ENCODE peak calls at places on chromosome 6, in eight cellular contexts. One of them, this sample, is unnamed.

GRCh38 chr6:121630716-121631115 is 195.3 kb downstream of the GJA1 start:
- DNase-seq in adrenal gland: no peak
- DNase-seq in esophagus squamous epithelium: no peak
- DNase-seq in HepG2: no peak
- DNase-seq in tibial nerve: no peak
- DNase-seq in GM12878: no peak
- DNase-seq in heart left ventricle: no peak
- DNase-seq in IMR-90: no peak
- DNase-seq in this sample: no peak

GRCh38 chr6:144804246-144804790 is 519.2 kb downstream of the UTRN start:
- DNase-seq in IMR-90: peak; percentile 11
- DNase-seq in heart left ventricle: no peak
- DNase-seq in esophagus squamous epithelium: no peak
- DNase-seq in tibial nerve: no peak
- DNase-seq in adrenal gland: no peak
- DNase-seq in GM12878: no peak
- DNase-seq in HepG2: no peak
- DNase-seq in this sample: no peak

GRCh38 chr6:157490870-157491269 is 109.9 kb downstream of the ZDHHC14 start:
- DNase-seq in adrenal gland: no peak
- DNase-seq in esophagus squamous epithelium: no peak
- DNase-seq in HepG2: no peak
- DNase-seq in IMR-90: no peak
- DNase-seq in GM12878: no peak
- DNase-seq in tibial nerve: no peak
- DNase-seq in heart left ventricle: no peak
- DNase-seq in this sample: no peak

GRCh38 chr6:99151634-99152344 is 197.7 kb downstream of the FAXC start:
- DNase-seq in adrenal gland: no peak
- DNase-seq in heart left ventricle: no peak
- DNase-seq in esophagus squamous epithelium: no peak
- DNase-seq in tibial nerve: no peak
- DNase-seq in IMR-90: peak; percentile 28
- DNase-seq in GM12878: peak; percentile 4
- DNase-seq in HepG2: peak; percentile 23
- DNase-seq in this sample: no peak

GRCh38 chr6:127547215-127547614 is 28.1 kb upstream of the MTCL3 start:
- DNase-seq in tibial nerve: no peak
- DNase-seq in GM12878: no peak
- DNase-seq in heart left ventricle: no peak
- DNase-seq in HepG2: no peak
- DNase-seq in esophagus squamous epithelium: no peak
- DNase-seq in adrenal gland: no peak
- DNase-seq in IMR-90: no peak
- DNase-seq in this sample: no peak

GRCh38 chr6:54308677-54309315 is 555 bp downstream of the TINAG start:
- DNase-seq in adrenal gland: no peak
- DNase-seq in GM12878: no peak
- DNase-seq in HepG2: no peak
- DNase-seq in tibial nerve: no peak
- DNase-seq in heart left ventricle: no peak
- DNase-seq in IMR-90: no peak
- DNase-seq in esophagus squamous epithelium: no peak
- DNase-seq in this sample: no peak

GRCh38 chr6:41177287-41177686 is 14.4 kb upstream of the TREM2 start:
- DNase-seq in esophagus squamous epithelium: no peak
- DNase-seq in heart left ventricle: no peak
- DNase-seq in GM12878: no peak
- DNase-seq in adrenal gland: no peak
- DNase-seq in tibial nerve: no peak
- DNase-seq in HepG2: no peak
- DNase-seq in IMR-90: no peak
- DNase-seq in this sample: no peak

GRCh38 chr6:63546697-63547096 is 25.6 kb upstream of the LOC128125822 start:
- DNase-seq in GM12878: no peak
- DNase-seq in esophagus squamous epithelium: no peak
- DNase-seq in adrenal gland: no peak
- DNase-seq in tibial nerve: no peak
- DNase-seq in heart left ventricle: no peak
- DNase-seq in HepG2: no peak
- DNase-seq in IMR-90: no peak
- DNase-seq in this sample: no peak

GRCh38 chr6:56742122-56742791 is 99.6 kb upstream of the DST start:
- DNase-seq in heart left ventricle: no peak
- DNase-seq in IMR-90: peak; percentile 43
- DNase-seq in esophagus squamous epithelium: no peak
- DNase-seq in adrenal gland: no peak
- DNase-seq in GM12878: no peak
- DNase-seq in tibial nerve: no peak
- DNase-seq in HepG2: peak; percentile 25
- DNase-seq in this sample: no peak

GRCh38 chr6:38391909-38392614 is 247.7 kb downstream of the BTBD9 start:
- DNase-seq in esophagus squamous epithelium: no peak
- DNase-seq in GM12878: no peak
- DNase-seq in heart left ventricle: no peak
- DNase-seq in tibial nerve: no peak
- DNase-seq in IMR-90: peak; percentile 37
- DNase-seq in adrenal gland: no peak
- DNase-seq in HepG2: no peak
- DNase-seq in this sample: no peak

GRCh38 chr6:12637960-12638641 is 78.5 kb upstream of the PHACTR1 start:
- DNase-seq in tibial nerve: no peak
- DNase-seq in heart left ventricle: peak; percentile 28
- DNase-seq in GM12878: peak; percentile 16
- DNase-seq in HepG2: peak; percentile 48
- DNase-seq in esophagus squamous epithelium: no peak
- DNase-seq in IMR-90: peak; percentile 31
- DNase-seq in adrenal gland: peak; percentile 25
- DNase-seq in this sample: no peak

GRCh38 chr6:143325379-143326140 is 124.9 kb downstream of the ADAT2 start:
- DNase-seq in GM12878: no peak
- DNase-seq in HepG2: no peak
- DNase-seq in esophagus squamous epithelium: no peak
- DNase-seq in tibial nerve: no peak
- DNase-seq in heart left ventricle: no peak
- DNase-seq in adrenal gland: no peak
- DNase-seq in IMR-90: peak; percentile 39
- DNase-seq in this sample: no peak

GRCh38 chr6:93886416-93886815 is 467.1 kb upstream of the EPHA7 start:
- DNase-seq in adrenal gland: no peak
- DNase-seq in esophagus squamous epithelium: no peak
- DNase-seq in HepG2: no peak
- DNase-seq in GM12878: no peak
- DNase-seq in IMR-90: no peak
- DNase-seq in tibial nerve: no peak
- DNase-seq in heart left ventricle: no peak
- DNase-seq in this sample: no peak

GRCh38 chr6:3573670-3574069 is 116.8 kb upstream of the SLC22A23 start:
- DNase-seq in HepG2: no peak
- DNase-seq in adrenal gland: no peak
- DNase-seq in esophagus squamous epithelium: no peak
- DNase-seq in GM12878: no peak
- DNase-seq in heart left ventricle: no peak
- DNase-seq in IMR-90: no peak
- DNase-seq in tibial nerve: no peak
- DNase-seq in this sample: no peak

DNA sequence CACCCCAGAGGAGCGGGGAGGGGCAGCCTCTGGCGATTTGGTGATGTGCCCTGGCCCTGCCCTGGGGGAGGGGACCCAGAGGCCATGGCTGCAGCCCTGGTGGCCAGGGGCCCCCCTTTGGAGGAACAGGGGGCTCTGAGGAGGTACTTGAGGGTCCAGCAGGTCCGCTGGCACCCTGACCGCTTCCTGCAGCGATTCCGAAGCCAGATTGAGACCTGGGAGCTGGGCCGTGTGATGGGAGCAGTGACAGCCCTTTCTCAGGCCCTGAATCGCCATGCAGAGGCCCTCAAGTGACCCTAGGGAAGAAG is 10.9 kb downstream of the NFKBIL1 start:
- DNase-seq in tibial nerve: no peak
- DNase-seq in HepG2: no peak
- DNase-seq in IMR-90: no peak
- DNase-seq in esophagus squamous epithelium: no peak
- DNase-seq in GM12878: no peak
- DNase-seq in heart left ventricle: no peak
- DNase-seq in adrenal gland: no peak
- DNase-seq in this sample: no peak
- H3K4me3 ChIP-seq in tibial nerve: no peak overlapping the region
- H3K4me3 ChIP-seq in HepG2: no peak overlapping the region
- H3K4me3 ChIP-seq in IMR-90: no peak overlapping the region
- H3K4me3 ChIP-seq in esophagus squamous epithelium: no peak overlapping the region
- H3K4me3 ChIP-seq in GM12878: peak overlapping the region; percentile 55
- H3K4me3 ChIP-seq in heart left ventricle: no peak overlapping the region
- H3K4me3 ChIP-seq in adrenal gland: no peak overlapping the region
- H3K4me3 ChIP-seq in this sample: no peak overlapping the region

GRCh38 chr6:45473121-45473967 is 95.6 kb upstream of the SUPT3H start:
- DNase-seq in GM12878: no peak
- DNase-seq in tibial nerve: no peak
- DNase-seq in HepG2: no peak
- DNase-seq in IMR-90: no peak
- DNase-seq in adrenal gland: no peak
- DNase-seq in heart left ventricle: no peak
- DNase-seq in esophagus squamous epithelium: no peak
- DNase-seq in this sample: no peak

GRCh38 chr6:45469708-45470107 is 92.0 kb upstream of the SUPT3H start:
- DNase-seq in heart left ventricle: no peak
- DNase-seq in HepG2: no peak
- DNase-seq in GM12878: no peak
- DNase-seq in IMR-90: no peak
- DNase-seq in adrenal gland: no peak
- DNase-seq in esophagus squamous epithelium: no peak
- DNase-seq in tibial nerve: no peak
- DNase-seq in this sample: no peak

GRCh38 chr6:45470131-45470738 is 92.5 kb upstream of the SUPT3H start:
- DNase-seq in IMR-90: no peak
- DNase-seq in adrenal gland: no peak
- DNase-seq in GM12878: no peak
- DNase-seq in HepG2: no peak
- DNase-seq in tibial nerve: no peak
- DNase-seq in esophagus squamous epithelium: no peak
- DNase-seq in heart left ventricle: no peak
- DNase-seq in this sample: no peak

GRCh38 chr6:45474376-45474775 is 96.6 kb upstream of the SUPT3H start:
- DNase-seq in esophagus squamous epithelium: no peak
- DNase-seq in tibial nerve: no peak
- DNase-seq in GM12878: no peak
- DNase-seq in adrenal gland: no peak
- DNase-seq in HepG2: no peak
- DNase-seq in IMR-90: peak; percentile 37
- DNase-seq in heart left ventricle: no peak
- DNase-seq in this sample: no peak

DNA sequence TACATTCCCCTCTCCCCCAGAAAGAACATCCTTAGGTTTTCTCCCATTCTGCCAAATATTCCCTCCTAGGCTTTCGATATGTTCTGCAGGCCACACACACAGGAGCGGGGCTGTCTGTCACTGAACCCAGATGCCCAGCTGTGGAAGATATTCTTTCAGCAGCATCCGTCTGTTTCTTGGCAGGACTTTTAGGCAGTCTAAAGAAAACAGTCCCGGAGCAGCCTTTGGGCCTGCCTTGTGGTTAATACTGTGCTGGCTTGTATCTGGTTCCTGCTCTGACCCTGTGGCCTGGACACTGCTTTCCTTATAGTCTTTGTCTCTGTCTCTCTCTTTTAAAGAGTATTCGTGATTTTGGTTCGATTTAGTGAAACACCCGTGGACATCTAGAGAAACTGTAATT is 94.6 kb upstream of the SUPT3H start:
- DNase-seq in HepG2: no peak
- DNase-seq in GM12878: no peak
- DNase-seq in adrenal gland: no peak
- DNase-seq in tibial nerve: peak; percentile 22
- DNase-seq in esophagus squamous epithelium: no peak
- DNase-seq in IMR-90: peak; percentile 51
- DNase-seq in heart left ventricle: peak; percentile 26
- DNase-seq in this sample: no peak
- TF ChIP-seq POLR2A in HepG2: no peak
- TF ChIP-seq POLR2A in GM12878: no peak
- TF ChIP-seq POLR2A in adrenal gland: no peak
- TF ChIP-seq POLR2A in tibial nerve: no peak
- TF ChIP-seq POLR2A in esophagus squamous epithelium: no peak
- TF ChIP-seq POLR2A in IMR-90: no peak
- TF ChIP-seq POLR2A in heart left ventricle: no peak
- TF ChIP-seq POLR2A in this sample: no peak

GRCh38 chr6:131876545-131876944 is 68.7 kb downstream of the ENPP1 start:
- DNase-seq in tibial nerve: no peak
- DNase-seq in adrenal gland: no peak
- DNase-seq in esophagus squamous epithelium: no peak
- DNase-seq in IMR-90: no peak
- DNase-seq in GM12878: no peak
- DNase-seq in HepG2: no peak
- DNase-seq in heart left ventricle: no peak
- DNase-seq in this sample: no peak

GRCh38 chr6:131875647-131876046 is 67.8 kb downstream of the ENPP1 start:
- DNase-seq in tibial nerve: no peak
- DNase-seq in esophagus squamous epithelium: no peak
- DNase-seq in heart left ventricle: no peak
- DNase-seq in IMR-90: no peak
- DNase-seq in GM12878: no peak
- DNase-seq in HepG2: no peak
- DNase-seq in adrenal gland: no peak
- DNase-seq in this sample: no peak

DNA sequence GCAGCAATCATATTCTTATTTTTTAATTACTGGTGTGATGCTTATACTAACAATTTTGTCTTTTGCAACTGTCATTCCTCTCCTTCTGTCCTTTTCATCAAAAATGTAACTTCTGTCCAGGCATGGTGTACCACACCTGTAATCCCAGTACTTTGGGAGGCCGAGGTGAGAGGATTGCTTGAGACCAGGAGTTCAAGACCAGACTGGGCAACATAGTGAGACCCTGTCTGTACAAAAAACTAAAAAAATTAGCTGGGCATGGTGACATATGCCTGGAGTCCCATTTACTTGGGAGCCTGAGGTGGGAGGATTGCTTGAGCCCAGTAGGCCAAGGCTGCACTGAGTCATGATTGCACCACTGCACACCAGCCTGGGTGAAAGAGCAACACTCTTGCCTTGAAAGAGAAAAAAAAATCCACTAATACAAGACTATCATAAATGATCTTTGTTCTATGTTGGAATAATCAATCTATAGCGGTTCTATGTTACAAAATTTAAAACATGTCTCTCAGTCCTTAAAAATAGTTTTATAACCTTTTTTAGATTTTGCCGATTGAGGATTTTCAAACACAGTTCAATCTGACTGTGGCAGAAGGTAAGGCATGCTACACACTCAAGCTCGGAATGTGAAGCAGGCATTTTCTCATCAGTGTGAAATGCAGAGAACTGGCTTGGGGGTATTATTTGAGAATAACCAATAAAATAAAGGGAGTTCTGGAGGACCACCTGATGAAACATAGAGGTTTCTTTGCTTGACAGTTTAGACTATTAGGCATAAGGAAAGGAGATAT is 70.4 kb downstream of the ENPP1 start:
- DNase-seq in HepG2: no peak
- DNase-seq in tibial nerve: no peak
- DNase-seq in IMR-90: peak; percentile 19
- DNase-seq in heart left ventricle: no peak
- DNase-seq in esophagus squamous epithelium: no peak
- DNase-seq in GM12878: no peak
- DNase-seq in adrenal gland: peak; percentile 47
- DNase-seq in this sample: no peak
- H3K4me3 ChIP-seq in HepG2: no peak overlapping the region
- H3K4me3 ChIP-seq in tibial nerve: no peak overlapping the region
- H3K4me3 ChIP-seq in IMR-90: no peak overlapping the region
- H3K4me3 ChIP-seq in heart left ventricle: no peak overlapping the region
- H3K4me3 ChIP-seq in esophagus squamous epithelium: no peak overlapping the region
- H3K4me3 ChIP-seq in GM12878: no peak overlapping the region
- H3K4me3 ChIP-seq in adrenal gland: no peak overlapping the region
- H3K4me3 ChIP-seq in this sample: no peak overlapping the region

GRCh38 chr6:131958095-131958494 is 6.9 kb upstream of the CCN2 start:
- DNase-seq in heart left ventricle: no peak
- DNase-seq in adrenal gland: no peak
- DNase-seq in HepG2: no peak
- DNase-seq in esophagus squamous epithelium: no peak
- DNase-seq in tibial nerve: no peak
- DNase-seq in IMR-90: no peak
- DNase-seq in GM12878: no peak
- DNase-seq in this sample: no peak
- TF ChIP-seq POLR2A in heart left ventricle: no peak
- TF ChIP-seq POLR2A in adrenal gland: no peak
- TF ChIP-seq POLR2A in HepG2: no peak
- TF ChIP-seq POLR2A in esophagus squamous epithelium: no peak
- TF ChIP-seq POLR2A in tibial nerve: no peak
- TF ChIP-seq POLR2A in IMR-90: no peak
- TF ChIP-seq POLR2A in GM12878: no peak
- TF ChIP-seq POLR2A in this sample: no peak